ENCODE peak calls at places on chromosome 7, in seven cellular contexts. G is stimulated activated naive CD4-positive, alpha-beta T cell; Q is left cardiac atrium; M is NCI-H2081 treated with DMSO at 0.1 percent for 48 hours; L is fibroblast of the conjunctiva; P is lower lobe of right lung; J is stimulated activated CD4-positive, alpha-beta T cell treated with anti-CD3 and anti-CD28 coated beads, Interleukin-2, amount 100 ng/mL, for 48 hours. T is an unnamed sample.
A peak's percentile ranks its signal among the peaks of the same experiment; 100 is the strongest.

GRCh38 chr7:157372300-157373232 is 35.8 kb downstream of the DNAJB6 start:
- DNase-seq in G (no peak), Q (no peak), M (no peak), L (no peak), P (no peak), J (no peak), T (no peak)

GRCh38 chr7:107150375-107151073 is 18.3 kb upstream of the HBP1 start:
- DNase-seq in G (peak; percentile 75), Q (peak; percentile 79), M (peak; percentile 50), L (peak; percentile 50), P (peak; percentile 67), J (peak; percentile 70), T (peak; percentile 74)

GRCh38 chr7:122518488-122518887 is 180.4 kb downstream of the RNF133 start:
- DNase-seq in G (no peak), Q (no peak), M (no peak), L (no peak), P (no peak), J (no peak), T (peak; percentile 4)

GRCh38 chr7:22665816-22666375 is 61.1 kb upstream of the IL6 start:
- DNase-seq in G (no peak), Q (no peak), M (no peak), L (no peak), P (no peak), J (peak; percentile 23), T (no peak)

GRCh38 chr7:156907656-156908055 is 14.7 kb upstream of the LMBR1 start:
- DNase-seq in G (no peak), Q (no peak), M (no peak), L (peak; percentile 49), P (no peak), J (no peak), T (peak; percentile 82)

GRCh38 chr7:51082940-51083533 is 233.6 kb downstream of the COBL start:
- DNase-seq in G (no peak), Q (no peak), M (no peak), L (no peak), P (no peak), J (no peak), T (no peak)

GRCh38 chr7:126411821-126412383 is 840.8 kb downstream of the GRM8 start:
- DNase-seq in G (no peak), Q (no peak), M (no peak), L (no peak), P (no peak), J (no peak), T (no peak)

GRCh38 chr7:152893801-152894294 is 134.3 kb downstream of the ACTR3B start:
- DNase-seq in G (no peak), Q (no peak), M (no peak), L (no peak), P (no peak), J (no peak), T (no peak)

GRCh38 chr7:55545496-55545895 is 26.8 kb downstream of the VOPP1 start:
- DNase-seq in G (no peak), Q (no peak), M (no peak), L (no peak), P (no peak), J (no peak), T (peak; percentile 67)

GRCh38 chr7:87416682-87417587 is 58.5 kb downstream of the ABCB4 start:
- DNase-seq in G (peak; percentile 66), Q (peak; percentile 47), M (peak; percentile 26), L (peak; percentile 66), P (no peak), J (peak; percentile 67), T (peak; percentile 62)

GRCh38 chr7:104482362-104483042 is 154.1 kb downstream of the LHFPL3 start:
- DNase-seq in G (no peak), Q (no peak), M (no peak), L (no peak), P (no peak), J (no peak), T (no peak)

GRCh38 chr7:47622946-47623640 is 41.2 kb upstream of the TNS3 start:
- DNase-seq in G (no peak), Q (no peak), M (no peak), L (peak; percentile 93), P (no peak), J (no peak), T (peak; percentile 93)

GRCh38 chr7:98211221-98211675 is at the start of gene BHLHA15:
- DNase-seq in G (no peak), Q (peak; percentile 52), M (no peak), L (no peak), P (peak; percentile 73), J (no peak), T (no peak)

GRCh38 chr7:31882187-31882586 is 188.0 kb downstream of the PDE1C start:
- DNase-seq in G (no peak), Q (peak; percentile 71), M (no peak), L (no peak), P (no peak), J (no peak), T (no peak)